ENCODE peak calls at places on chromosomes 5 and 9, in six cellular contexts. One of them, this sample, is unnamed. For H3K4me1, the result is how much of the 10 kb centered on the place peaks cover.

GRCh38 chr5:155259648-155260047 is 246.1 kb downstream of the KIF4B start:
- DNase-seq in HepG2: no peak
- DNase-seq in IMR-90: no peak
- DNase-seq in cardiac muscle cell: no peak
- DNase-seq in A549: no peak
- DNase-seq in tibial nerve: no peak
- DNase-seq in this sample: no peak

GRCh38 chr5:151612689-151613427 is 21.7 kb upstream of the FAT2 start:
- DNase-seq in HepG2: no peak
- DNase-seq in A549: peak
- DNase-seq in IMR-90: peak
- DNase-seq in cardiac muscle cell: no peak
- DNase-seq in tibial nerve: no peak
- DNase-seq in this sample: no peak

GRCh38 chr9:113387560-113388230 is 10.9 kb upstream of the HDHD3 start:
- DNase-seq in A549: no peak
- DNase-seq in HepG2: peak
- DNase-seq in cardiac muscle cell: no peak
- DNase-seq in IMR-90: no peak
- DNase-seq in tibial nerve: no peak
- DNase-seq in this sample: no peak

GRCh38 chr9:100601216-100601615 is 23.3 kb downstream of the CAVIN4 start:
- DNase-seq in tibial nerve: no peak
- DNase-seq in HepG2: peak
- DNase-seq in A549: peak
- DNase-seq in cardiac muscle cell: peak
- DNase-seq in IMR-90: peak
- DNase-seq in this sample: no peak

GRCh38 chr9:89999534-90000370 is 394.9 kb downstream of the GADD45G start:
- DNase-seq in A549: peak
- DNase-seq in cardiac muscle cell: peak
- DNase-seq in IMR-90: peak
- DNase-seq in HepG2: peak
- DNase-seq in tibial nerve: no peak
- DNase-seq in this sample: peak

GRCh38 chr5:1021136-1021968 is 12.8 kb downstream of the NKD2 start:
- DNase-seq in A549: no peak
- DNase-seq in tibial nerve: no peak
- DNase-seq in IMR-90: no peak
- DNase-seq in cardiac muscle cell: peak
- DNase-seq in HepG2: no peak
- DNase-seq in this sample: no peak

GRCh38 chr9:21696411-21696865 is 106.0 kb upstream of the MTAP start:
- DNase-seq in A549: peak
- DNase-seq in cardiac muscle cell: no peak
- DNase-seq in IMR-90: no peak
- DNase-seq in tibial nerve: no peak
- DNase-seq in HepG2: peak
- DNase-seq in this sample: no peak

GRCh38 chr9:8804618-8805017 is 1005.0 kb upstream of the DMAC1 start:
- DNase-seq in tibial nerve: no peak
- DNase-seq in cardiac muscle cell: no peak
- DNase-seq in A549: no peak
- DNase-seq in IMR-90: no peak
- DNase-seq in HepG2: no peak
- DNase-seq in this sample: no peak

GRCh38 chr5:919356-920000 is 26.8 kb downstream of the TRIP13 start:
- DNase-seq in IMR-90: no peak
- DNase-seq in cardiac muscle cell: peak
- DNase-seq in A549: no peak
- DNase-seq in HepG2: peak
- DNase-seq in tibial nerve: no peak
- DNase-seq in this sample: no peak

GRCh38 chr5:154478224-154478565 is at the start of gene HAND1:
- DNase-seq in tibial nerve: no peak
- DNase-seq in HepG2: peak
- DNase-seq in A549: peak
- DNase-seq in cardiac muscle cell: peak
- DNase-seq in IMR-90: no peak
- DNase-seq in this sample: no peak

GRCh38 chr9:76216161-76216649 is 178.0 kb downstream of the RFK start:
- DNase-seq in cardiac muscle cell: no peak
- DNase-seq in HepG2: no peak
- DNase-seq in tibial nerve: no peak
- DNase-seq in A549: peak
- DNase-seq in IMR-90: peak
- DNase-seq in this sample: no peak

GRCh38 chr5:28328691-28329090 is 1290.3 kb upstream of the CDH9 start:
- DNase-seq in cardiac muscle cell: no peak
- DNase-seq in HepG2: no peak
- DNase-seq in IMR-90: no peak
- DNase-seq in A549: no peak
- DNase-seq in tibial nerve: no peak
- DNase-seq in this sample: no peak

GRCh38 chr9:122107291-122107805 is 14.2 kb upstream of the TTLL11 start:
- DNase-seq in cardiac muscle cell: no peak
- DNase-seq in A549: no peak
- DNase-seq in IMR-90: peak
- DNase-seq in tibial nerve: no peak
- DNase-seq in HepG2: no peak
- DNase-seq in this sample: no peak

GRCh38 chr5:79560774-79561524 is 47.0 kb upstream of the HOMER1 start:
- DNase-seq in HepG2: no peak
- DNase-seq in tibial nerve: no peak
- DNase-seq in A549: no peak
- DNase-seq in cardiac muscle cell: no peak
- DNase-seq in IMR-90: peak
- DNase-seq in this sample: no peak

GRCh38 chr9:115292584-115293271 is 174.8 kb upstream of the TNC start:
- DNase-seq in A549: no peak
- DNase-seq in tibial nerve: no peak
- DNase-seq in HepG2: no peak
- DNase-seq in cardiac muscle cell: no peak
- DNase-seq in IMR-90: peak
- DNase-seq in this sample: no peak

GRCh38 chr5:132213666-132214065 is 14.0 kb downstream of the P4HA2 start:
- DNase-seq in cardiac muscle cell: no peak
- DNase-seq in tibial nerve: no peak
- DNase-seq in HepG2: no peak
- DNase-seq in IMR-90: no peak
- DNase-seq in A549: no peak
- DNase-seq in this sample: no peak

GRCh38 chr5:120446896-120447295 is 17.2 kb upstream of the PRR16 start:
- DNase-seq in IMR-90: no peak
- DNase-seq in tibial nerve: no peak
- DNase-seq in HepG2: no peak
- DNase-seq in A549: no peak
- DNase-seq in cardiac muscle cell: no peak
- DNase-seq in this sample: no peak

GRCh38 chr9:78866228-78867132 is 569.6 kb downstream of the PSAT1 start:
- DNase-seq in IMR-90: peak
- DNase-seq in cardiac muscle cell: peak
- DNase-seq in tibial nerve: no peak
- DNase-seq in HepG2: peak
- DNase-seq in A549: peak
- DNase-seq in this sample: no peak

GRCh38 chr9:134629586-134630392 is 11.8 kb upstream of the COL5A1 start:
- DNase-seq in cardiac muscle cell: no peak
- DNase-seq in IMR-90: no peak
- DNase-seq in A549: no peak
- DNase-seq in tibial nerve: peak
- DNase-seq in HepG2: no peak
- DNase-seq in this sample: peak

GRCh38 chr9:91425270-91425669 is 1.6 kb upstream of the NFIL3 start:
- DNase-seq in tibial nerve: no peak
- DNase-seq in cardiac muscle cell: no peak
- DNase-seq in IMR-90: no peak
- DNase-seq in A549: no peak
- DNase-seq in HepG2: no peak
- DNase-seq in this sample: no peak

GRCh38 chr9:91424403-91425176 is 958 bp upstream of the NFIL3 start:
- DNase-seq in cardiac muscle cell: peak
- DNase-seq in HepG2: peak
- DNase-seq in tibial nerve: peak
- DNase-seq in A549: peak
- DNase-seq in IMR-90: peak
- DNase-seq in this sample: peak

GRCh38 chr9:91427873-91428272 is 4.2 kb upstream of the NFIL3 start:
- DNase-seq in tibial nerve: no peak
- DNase-seq in HepG2: peak
- DNase-seq in cardiac muscle cell: no peak
- DNase-seq in IMR-90: peak
- DNase-seq in A549: no peak
- DNase-seq in this sample: no peak

GRCh38 chr9:91428431-91428830 is 4.8 kb upstream of the NFIL3 start:
- DNase-seq in tibial nerve: no peak
- DNase-seq in cardiac muscle cell: no peak
- DNase-seq in A549: no peak
- DNase-seq in HepG2: no peak
- DNase-seq in IMR-90: no peak
- DNase-seq in this sample: no peak

GRCh38 chr9:91426123-91426745 is 2.6 kb upstream of the NFIL3 start:
- DNase-seq in IMR-90: peak
- DNase-seq in tibial nerve: no peak
- DNase-seq in HepG2: peak
- DNase-seq in cardiac muscle cell: peak
- DNase-seq in A549: peak
- DNase-seq in this sample: no peak
- TF ChIP-seq CTCF in IMR-90: peak
- TF ChIP-seq CTCF in tibial nerve: peak
- TF ChIP-seq CTCF in HepG2: peak
- TF ChIP-seq CTCF in cardiac muscle cell: peak
- TF ChIP-seq CTCF in A549: peak
- TF ChIP-seq CTCF in this sample: peak

DNA sequence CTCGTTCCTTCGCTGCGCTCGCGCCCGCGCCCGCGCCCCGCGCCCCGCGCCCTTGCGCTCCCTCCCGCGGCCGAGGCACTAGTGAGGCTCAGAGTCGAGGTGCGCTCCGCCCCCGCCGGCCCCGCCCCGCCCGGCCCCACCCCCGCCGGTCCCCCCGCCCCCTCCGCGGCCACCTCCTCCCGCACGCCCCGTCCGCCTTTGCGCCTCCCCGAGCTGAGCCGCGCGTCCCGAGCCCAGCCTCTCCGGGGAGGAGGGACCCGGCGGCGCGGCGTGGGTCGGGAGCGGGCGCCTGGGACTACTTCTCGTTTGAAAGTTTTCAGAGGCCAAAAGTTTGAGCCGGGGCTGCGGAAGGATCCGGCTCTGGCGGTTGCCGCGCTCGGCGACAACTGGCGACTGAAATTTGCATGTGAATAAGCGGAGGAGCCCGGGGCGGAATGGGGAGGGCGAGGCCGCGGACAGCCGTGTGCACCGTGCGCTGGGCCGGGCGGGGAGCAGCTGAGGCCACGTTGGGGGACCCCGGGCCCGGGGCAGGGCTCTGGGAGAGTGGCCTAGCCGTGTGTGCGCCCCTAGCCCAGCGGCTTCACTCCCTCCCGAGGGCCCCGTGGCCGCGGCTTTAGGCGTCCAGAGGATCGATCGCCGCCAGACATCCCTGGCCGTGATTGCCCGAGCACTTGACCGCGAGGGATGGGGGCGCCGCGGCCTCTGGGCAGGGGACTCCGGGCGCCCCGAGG is at the start of gene NOTCH1:
- DNase-seq in HepG2: peak
- DNase-seq in A549: peak
- DNase-seq in IMR-90: peak
- DNase-seq in tibial nerve: peak
- DNase-seq in cardiac muscle cell: peak
- DNase-seq in this sample: peak
- H3K4me1 ChIP-seq in HepG2: under half
- H3K4me1 ChIP-seq in A549: under half
- H3K4me1 ChIP-seq in IMR-90: under half
- H3K4me1 ChIP-seq in tibial nerve: half or more
- H3K4me1 ChIP-seq in cardiac muscle cell: under half
- H3K4me1 ChIP-seq in this sample: half or more

DNA sequence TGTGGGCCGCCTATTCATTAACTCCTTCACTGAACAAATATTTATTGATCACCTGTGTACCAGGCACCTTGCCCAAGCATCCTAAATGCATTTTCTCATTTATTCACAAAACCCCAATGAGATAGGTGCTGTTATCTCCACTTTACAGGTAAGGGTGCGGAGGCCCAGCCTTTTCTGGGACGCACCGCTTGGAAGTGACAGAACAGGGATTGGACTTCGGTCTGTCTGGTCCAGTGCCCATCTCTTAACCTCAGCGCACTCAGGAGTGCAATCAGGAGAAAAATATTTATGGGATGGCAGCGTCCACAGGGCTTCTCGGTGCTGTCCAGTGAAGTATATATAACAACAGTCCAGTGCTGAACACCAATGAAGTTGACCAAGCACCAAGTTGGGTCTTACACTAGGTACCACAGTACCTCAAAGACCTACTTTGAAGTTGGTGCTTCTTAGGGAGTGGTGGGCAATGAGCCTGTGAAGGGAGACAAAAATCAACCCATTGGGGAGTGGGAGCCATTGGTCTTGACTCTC is 18.9 kb upstream of the GARNL3 start:
- DNase-seq in cardiac muscle cell: no peak
- DNase-seq in IMR-90: no peak
- DNase-seq in tibial nerve: no peak
- DNase-seq in A549: no peak
- DNase-seq in HepG2: no peak
- DNase-seq in this sample: no peak
- H3K4me3 ChIP-seq in cardiac muscle cell: peak
- H3K4me3 ChIP-seq in IMR-90: peak
- H3K4me3 ChIP-seq in tibial nerve: peak
- H3K4me3 ChIP-seq in A549: peak
- H3K4me3 ChIP-seq in HepG2: no peak
- H3K4me3 ChIP-seq in this sample: peak

GRCh38 chr9:129102791-129103594 is 7.6 kb downstream of the CRAT start:
- DNase-seq in A549: peak
- DNase-seq in cardiac muscle cell: peak
- DNase-seq in tibial nerve: no peak
- DNase-seq in HepG2: peak
- DNase-seq in IMR-90: peak
- DNase-seq in this sample: no peak
- TF ChIP-seq CTCF in A549: peak
- TF ChIP-seq CTCF in cardiac muscle cell: peak
- TF ChIP-seq CTCF in tibial nerve: peak
- TF ChIP-seq CTCF in HepG2: peak
- TF ChIP-seq CTCF in IMR-90: peak
- TF ChIP-seq CTCF in this sample: peak

GRCh38 chr5:157903117-157903450 is 44.1 kb upstream of the CLINT1 start:
- DNase-seq in tibial nerve: no peak
- DNase-seq in A549: no peak
- DNase-seq in IMR-90: peak
- DNase-seq in HepG2: no peak
- DNase-seq in cardiac muscle cell: no peak
- DNase-seq in this sample: no peak
- H3K4me1 ChIP-seq in tibial nerve: under half
- H3K4me1 ChIP-seq in A549: under half
- H3K4me1 ChIP-seq in IMR-90: under half
- H3K4me1 ChIP-seq in HepG2: under half
- H3K4me1 ChIP-seq in cardiac muscle cell: under half
- H3K4me1 ChIP-seq in this sample: under half

GRCh38 chr5:139470821-139471300 is at the start of gene SMIM33:
- DNase-seq in tibial nerve: no peak
- DNase-seq in A549: no peak
- DNase-seq in IMR-90: no peak
- DNase-seq in cardiac muscle cell: no peak
- DNase-seq in HepG2: no peak
- DNase-seq in this sample: no peak
- H3K4me3 ChIP-seq in tibial nerve: no peak
- H3K4me3 ChIP-seq in A549: no peak
- H3K4me3 ChIP-seq in IMR-90: no peak
- H3K4me3 ChIP-seq in cardiac muscle cell: no peak
- H3K4me3 ChIP-seq in HepG2: no peak
- H3K4me3 ChIP-seq in this sample: no peak

This sample was measured in tibial artery.